ENCODE peak calls at places on chromosome 7, in five cellular contexts. B is HuH-7.5, A is WERI-Rb-1, V is PC-3, I is DMS79 treated with DMSO at 0.1 percent for 48 hours. D is an unnamed sample.

GRCh38 chr7:74430961-74431466 is 22.7 kb upstream of the GTF2IRD1 start:
- DNase-seq in B (no peak), A (no peak), V (no peak), I (no peak), D (no peak)

GRCh38 chr7:20435305-20435704 is 104.6 kb downstream of the ITGB8 start:
- DNase-seq in B (no peak), A (no peak), V (no peak), I (no peak), D (no peak)

GRCh38 chr7:69232445-69233376 is 365.6 kb upstream of the AUTS2 start:
- DNase-seq in B (no peak), A (no peak), V (no peak), I (peak), D (no peak)

GRCh38 chr7:44576228-44576627 is 2.5 kb upstream of the DDX56 start:
- DNase-seq in B (no peak), A (no peak), V (no peak), I (no peak), D (no peak)

GRCh38 chr7:55536619-55537457 is 35.5 kb downstream of the VOPP1 start:
- DNase-seq in B (no peak), A (peak), V (no peak), I (no peak), D (no peak)

GRCh38 chr7:95996174-95996573 is 223.8 kb downstream of the DYNC1I1 start:
- DNase-seq in B (no peak), A (no peak), V (no peak), I (no peak), D (no peak)

GRCh38 chr7:6558837-6559236 is 7.6 kb upstream of the GRID2IP start:
- DNase-seq in B (peak), A (peak), V (peak), I (peak), D (no peak)

GRCh38 chr7:151157645-151158329 is 9.7 kb downstream of the GBX1 start:
- DNase-seq in B (no peak), A (no peak), V (peak), I (no peak), D (no peak)

GRCh38 chr7:4765776-4766490 is 9.5 kb upstream of the AP5Z1 start:
- DNase-seq in B (no peak), A (no peak), V (no peak), I (no peak), D (no peak)

GRCh38 chr7:46687203-46687602 is 766.1 kb upstream of the IGFBP3 start:
- DNase-seq in B (no peak), A (no peak), V (no peak), I (no peak), D (no peak)

GRCh38 chr7:149792220-149792595 is 18.8 kb upstream of the ZNF467 start:
- DNase-seq in B (no peak), A (no peak), V (no peak), I (no peak), D (no peak)

GRCh38 chr7:128831178-128831993 is 1.2 kb downstream of the FLNC start:
- DNase-seq in B (peak), A (peak), V (peak), I (no peak), D (no peak)

GRCh38 chr7:137944168-137944567 is 57.7 kb downstream of the CREB3L2 start:
- DNase-seq in B (no peak), A (no peak), V (peak), I (no peak), D (no peak)

GRCh38 chr7:77199008-77199966 is at the start of gene FGL2:
- DNase-seq in B (no peak), A (no peak), V (peak), I (peak), D (peak)

GRCh38 chr7:55432937-55433784 is 68.0 kb downstream of the LANCL2 start:
- DNase-seq in B (peak), A (peak), V (peak), I (no peak), D (no peak)

GRCh38 chr7:128045766-128046165 is 14.5 kb upstream of the LRRC4 start:
- DNase-seq in B (no peak), A (no peak), V (no peak), I (no peak), D (no peak)

GRCh38 chr7:70837589-70837988 is 294.4 kb upstream of the GALNT17 start:
- DNase-seq in B (no peak), A (peak), V (no peak), I (no peak), D (no peak)

GRCh38 chr7:156722427-156722826 is 81.9 kb downstream of the RNF32 start:
- DNase-seq in B (no peak), A (no peak), V (no peak), I (no peak), D (no peak)

GRCh38 chr7:30252885-30253795 is 31.3 kb upstream of the ZNRF2 start:
- DNase-seq in B (no peak), A (no peak), V (peak), I (peak), D (no peak)

GRCh38 chr7:102287465-102288146 is 938 bp downstream of the SH2B2 start:
- DNase-seq in B (no peak), A (peak), V (peak), I (peak), D (no peak)

GRCh38 chr7:44121761-44122420 is 1.5 kb downstream of the POLD2 start:
- DNase-seq in B (no peak), A (no peak), V (no peak), I (no peak), D (no peak)

GRCh38 chr7:44573464-44574285 is at the start of gene DDX56:
- DNase-seq in B (peak), A (peak), V (peak), I (peak), D (peak)

GRCh38 chr7:9937944-9938631 is 1035.6 kb upstream of the PHF14 start:
- DNase-seq in B (no peak), A (no peak), V (peak), I (no peak), D (no peak)

GRCh38 chr7:150515248-150515647 is 576 bp downstream of the GIMAP7 start:
- DNase-seq in B (no peak), A (no peak), V (no peak), I (no peak), D (no peak)

GRCh38 chr7:45584261-45585210 is 10.4 kb downstream of the ADCY1 start:
- DNase-seq in B (no peak), A (no peak), V (no peak), I (no peak), D (no peak)

GRCh38 chr7:131619336-131620305 is 63.2 kb upstream of the PODXL start:
- DNase-seq in B (no peak), A (peak), V (peak), I (no peak), D (no peak)

GRCh38 chr7:155198901-155199845 is 98.5 kb upstream of the INSIG1 start:
- DNase-seq in B (no peak), A (no peak), V (no peak), I (no peak), D (no peak)

GRCh38 chr7:45682836-45683555 is 108.8 kb downstream of the ADCY1 start:
- DNase-seq in B (no peak), A (no peak), V (peak), I (no peak), D (no peak)

GRCh38 chr7:133331861-133332260 is 79.0 kb downstream of the EXOC4 start:
- DNase-seq in B (no peak), A (no peak), V (no peak), I (no peak), D (no peak)

GRCh38 chr7:47327306-47327697 is 254.6 kb downstream of the TNS3 start:
- DNase-seq in B (no peak), A (no peak), V (no peak), I (no peak), D (no peak)

GRCh38 chr7:152362128-152362926 is 73.5 kb downstream of the KMT2C start:
- DNase-seq in B (no peak), A (no peak), V (no peak), I (no peak), D (no peak)

GRCh38 chr7:148334959-148335577 is 255.5 kb upstream of the C7orf33 start:
- DNase-seq in B (no peak), A (peak), V (peak), I (peak), D (no peak)

D was measured in effector memory CD4-positive, alpha-beta T cell.